ENCODE peak calls at places on chromosome 4, in five cellular contexts. F, I, T, O and P are unnamed samples.

GRCh38 chr4:110085131-110085530 is 113.3 kb downstream of the ELOVL6 start:
- DNase-seq in F (no peak), T (no peak), O (no peak), I (peak; percentile 1), P (no peak)

GRCh38 chr4:121696140-121696640 is 590 bp downstream of the ANXA5 start:
- DNase-seq in I (peak; percentile 15), T (no peak), F (peak; percentile 72), O (peak; percentile 84), P (peak; percentile 44)

GRCh38 chr4:181959121-181959520 is 284.1 kb upstream of the TENM3 start:
- DNase-seq in T (peak; percentile 32), F (no peak), I (no peak), O (no peak), P (no peak)

GRCh38 chr4:68404153-68404552 is 43.1 kb upstream of the TMPRSS11E start:
- DNase-seq in F (no peak), I (no peak), T (no peak), O (no peak), P (no peak)

GRCh38 chr4:83552085-83552484 is 16.2 kb downstream of the GPAT3 start:
- DNase-seq in T (peak; percentile 80), I (no peak), F (no peak), O (no peak), P (no peak)

GRCh38 chr4:143188325-143189088 is 3.8 kb downstream of the USP38 start:
- DNase-seq in O (no peak), I (no peak), T (no peak), F (no peak), P (no peak)

GRCh38 chr4:122669911-122670738 is 49.3 kb upstream of the IL21 start:
- DNase-seq in T (no peak), O (no peak), I (no peak), F (no peak), P (no peak)

GRCh38 chr4:958314-958665 is 15.1 kb downstream of the DGKQ start:
- DNase-seq in O (no peak), F (no peak), I (no peak), T (no peak), P (no peak)